ENCODE peak calls at places on chromosome 4, in eight cellular contexts. A, C, H, F, K, W, D and M are unnamed samples.

GRCh38 chr4:173528378-173529321 is 1.4 kb downstream of the HAND2 start:
- DNase-seq in A (no peak), C (no peak), H (peak; percentile 16), F (no peak), K (no peak), W (no peak), D (no peak), M (no peak)

GRCh38 chr4:173264245-173264959 is 69.8 kb downstream of the HMGB2 start:
- DNase-seq in A (no peak), C (no peak), H (peak; percentile 27), F (no peak), K (peak; percentile 66), W (peak; percentile 80), D (no peak), M (peak; percentile 34)

GRCh38 chr4:2046031-2046961 is 12.8 kb upstream of the NAT8L start:
- DNase-seq in A (no peak), C (no peak), H (no peak), F (no peak), K (no peak), W (no peak), D (no peak), M (no peak)

GRCh38 chr4:158006973-158007372 is 165.9 kb downstream of the GASK1B start:
- DNase-seq in A (no peak), C (no peak), H (no peak), F (no peak), K (no peak), W (no peak), D (no peak), M (no peak)

GRCh38 chr4:174540175-174540574 is 17.9 kb upstream of the HPGD start:
- DNase-seq in A (no peak), C (no peak), H (no peak), F (no peak), K (no peak), W (no peak), D (no peak), M (no peak)

GRCh38 chr4:152663203-152664066 is 16.4 kb downstream of the TMEM154 start:
- DNase-seq in A (no peak), C (no peak), H (no peak), F (no peak), K (peak; percentile 76), W (no peak), D (no peak), M (peak; percentile 43)

GRCh38 chr4:40223343-40223742 is 26.5 kb downstream of the RHOH start:
- DNase-seq in A (no peak), C (no peak), H (no peak), F (no peak), K (no peak), W (no peak), D (no peak), M (no peak)

GRCh38 chr4:71487324-71487677 is 148.5 kb downstream of the SLC4A4 start:
- DNase-seq in A (no peak), C (no peak), H (no peak), F (no peak), K (no peak), W (no peak), D (no peak), M (no peak)

GRCh38 chr4:82372502-82372873 is 1.3 kb downstream of the HNRNPD start:
- DNase-seq in A (peak; percentile 24), C (no peak), H (peak; percentile 51), F (no peak), K (peak; percentile 58), W (no peak), D (peak; percentile 5), M (peak; percentile 58)

GRCh38 chr4:41433361-41433760 is 104.6 kb upstream of the LIMCH1 start:
- DNase-seq in A (no peak), C (no peak), H (no peak), F (no peak), K (no peak), W (no peak), D (no peak), M (no peak)

GRCh38 chr4:81786063-81786763 is 314.5 kb upstream of the RASGEF1B start:
- DNase-seq in A (no peak), C (no peak), H (no peak), F (no peak), K (no peak), W (no peak), D (no peak), M (peak; percentile 22)

GRCh38 chr4:169345207-169345788 is 74.5 kb upstream of the SH3RF1 start:
- DNase-seq in A (no peak), C (no peak), H (peak; percentile 80), F (no peak), K (no peak), W (peak; percentile 29), D (no peak), M (no peak)

GRCh38 chr4:95985791-95986190 is 145.9 kb downstream of the PDHA2 start:
- DNase-seq in A (no peak), C (no peak), H (no peak), F (no peak), K (no peak), W (no peak), D (no peak), M (no peak)

GRCh38 chr4:74933562-74934015 is 673 bp downstream of the PARM1 start:
- DNase-seq in A (no peak), C (no peak), H (peak; percentile 1), F (no peak), K (peak; percentile 44), W (no peak), D (no peak), M (peak; percentile 7)

GRCh38 chr4:30763337-30763736 is 43.2 kb downstream of the PCDH7 start:
- DNase-seq in A (no peak), C (no peak), H (peak; percentile 55), F (no peak), K (no peak), W (no peak), D (no peak), M (no peak)

GRCh38 chr4:26261400-26261799 is 59.4 kb upstream of the RBPJ start:
- DNase-seq in A (no peak), C (no peak), H (no peak), F (no peak), K (no peak), W (no peak), D (no peak), M (no peak)

GRCh38 chr4:4854649-4855292 is 4.7 kb upstream of the MSX1 start:
- DNase-seq in A (no peak), C (no peak), H (no peak), F (no peak), K (no peak), W (no peak), D (no peak), M (no peak)

GRCh38 chr4:579543-580175 is 3.6 kb upstream of the TMEM271 start:
- DNase-seq in A (no peak), C (no peak), H (no peak), F (no peak), K (no peak), W (no peak), D (no peak), M (peak; percentile 78)

GRCh38 chr4:29051381-29051965 is 1668.7 kb upstream of the PCDH7 start:
- DNase-seq in A (no peak), C (no peak), H (no peak), F (no peak), K (no peak), W (no peak), D (no peak), M (no peak)

GRCh38 chr4:8129136-8129535 is 29.5 kb downstream of the ABLIM2 start:
- DNase-seq in A (no peak), C (no peak), H (no peak), F (no peak), K (no peak), W (no peak), D (no peak), M (no peak)

GRCh38 chr4:57424231-57424897 is 314.2 kb upstream of the IGFBP7 start:
- DNase-seq in A (peak; percentile 16), C (peak; percentile 45), H (peak; percentile 96), F (no peak), K (no peak), W (peak; percentile 1), D (no peak), M (no peak)

GRCh38 chr4:187550256-187550950 is 445.2 kb upstream of the ZFP42 start:
- DNase-seq in A (no peak), C (no peak), H (peak; percentile 68), F (no peak), K (no peak), W (no peak), D (no peak), M (no peak)

GRCh38 chr4:16858275-16858752 is 40.1 kb downstream of the LDB2 start:
- DNase-seq in A (no peak), C (no peak), H (peak; percentile 77), F (no peak), K (no peak), W (no peak), D (no peak), M (no peak)

GRCh38 chr4:150949943-150950342 is 65.1 kb downstream of the LRBA start:
- DNase-seq in A (no peak), C (no peak), H (no peak), F (no peak), K (no peak), W (no peak), D (no peak), M (no peak)

GRCh38 chr4:153142700-153143438 is 61.4 kb upstream of the TRIM2 start:
- DNase-seq in A (peak; percentile 71), C (no peak), H (peak; percentile 75), F (peak; percentile 28), K (peak; percentile 56), W (no peak), D (peak; percentile 22), M (peak; percentile 42)